ENCODE peak calls at places on chromosomes 13 and 19, in eight cellular contexts. Y is tibial artery; B is CD8-positive, alpha-beta T cell; E is MM.1S; O is right lobe of liver; A is body of pancreas; G is breast epithelium; U is GM23248. P is an unnamed sample.

GRCh38 chr19:48452656-48453480 is 2.5 kb upstream of the KCNJ14 start:
- DNase-seq in O (no peak), Y (no peak), U (no peak), A (no peak), E (no peak), B (no peak), G (no peak), P (no peak)

GRCh38 chr19:53422551-53422950 is 9.2 kb upstream of the ZNF761 start:
- DNase-seq in A (no peak), G (no peak), Y (no peak), O (no peak), U (no peak), B (no peak), E (no peak), P (no peak)

GRCh38 chr19:47631681-47632446 is 22.9 kb downstream of the BICRA start:
- DNase-seq in G (no peak), Y (no peak), O (no peak), A (no peak), B (no peak), U (peak), E (no peak), P (no peak)

GRCh38 chr19:54418030-54418929 is 3.0 kb downstream of the TTYH1 start:
- DNase-seq in G (no peak), E (no peak), A (no peak), B (no peak), Y (no peak), U (peak), O (no peak), P (no peak)

GRCh38 chr19:46365561-46365960 is 18.7 kb downstream of the PPP5C start:
- DNase-seq in B (no peak), O (no peak), Y (no peak), A (no peak), G (no peak), U (no peak), E (no peak), P (no peak)

GRCh38 chr13:75760182-75760981 is 124.3 kb downstream of the LMO7 start:
- DNase-seq in Y (no peak), U (peak), O (peak), A (peak), G (no peak), E (no peak), B (peak), P (peak)

GRCh38 chr19:49196527-49197240 is 39.1 kb downstream of the TRPM4 start:
- DNase-seq in A (no peak), B (no peak), O (no peak), Y (no peak), E (no peak), G (no peak), U (no peak), P (peak)

GRCh38 chr19:13774217-13775191 is at the start of gene C19orf53:
- DNase-seq in G (peak), B (peak), O (peak), Y (peak), A (peak), U (peak), E (peak), P (peak)

GRCh38 chr19:34962281-34962944 is 1.6 kb downstream of the ZNF792 start:
- DNase-seq in O (no peak), A (no peak), G (no peak), B (no peak), Y (no peak), E (no peak), U (no peak), P (no peak)

GRCh38 chr13:99124695-99125334 is 75.8 kb upstream of the UBAC2 start:
- DNase-seq in G (no peak), O (no peak), E (no peak), U (peak), B (peak), A (no peak), Y (no peak), P (no peak)

GRCh38 chr13:84524586-84524985 is 642.3 kb upstream of the SLITRK1 start:
- DNase-seq in O (no peak), G (no peak), U (no peak), Y (no peak), A (no peak), E (no peak), B (no peak), P (no peak)

GRCh38 chr19:17889609-17890214 is 18.0 kb downstream of the SLC5A5 start:
- DNase-seq in A (peak), B (no peak), U (peak), O (no peak), Y (no peak), E (no peak), G (no peak), P (no peak)

GRCh38 chr13:74751739-74752138 is 617.5 kb upstream of the KLF12 start:
- DNase-seq in O (no peak), B (no peak), A (no peak), G (no peak), E (no peak), Y (no peak), U (no peak), P (no peak)

GRCh38 chr19:33677745-33678426 is 56.1 kb downstream of the CHST8 start:
- DNase-seq in U (no peak), Y (peak), B (no peak), E (no peak), G (no peak), A (no peak), O (peak), P (no peak)

GRCh38 chr13:39499580-39499979 is 103.4 kb downstream of the LHFPL6 start:
- DNase-seq in G (no peak), U (no peak), O (no peak), A (no peak), B (no peak), Y (no peak), E (no peak), P (no peak)

GRCh38 chr19:19505669-19506326 is 9.6 kb downstream of the TSSK6 start:
- DNase-seq in A (no peak), B (no peak), O (no peak), U (no peak), Y (no peak), G (no peak), E (no peak), P (no peak)

GRCh38 chr19:48718711-48719231 is 754 bp downstream of the MAMSTR start:
- DNase-seq in Y (no peak), G (no peak), O (no peak), A (no peak), U (no peak), B (no peak), E (no peak), P (no peak)

DNA sequence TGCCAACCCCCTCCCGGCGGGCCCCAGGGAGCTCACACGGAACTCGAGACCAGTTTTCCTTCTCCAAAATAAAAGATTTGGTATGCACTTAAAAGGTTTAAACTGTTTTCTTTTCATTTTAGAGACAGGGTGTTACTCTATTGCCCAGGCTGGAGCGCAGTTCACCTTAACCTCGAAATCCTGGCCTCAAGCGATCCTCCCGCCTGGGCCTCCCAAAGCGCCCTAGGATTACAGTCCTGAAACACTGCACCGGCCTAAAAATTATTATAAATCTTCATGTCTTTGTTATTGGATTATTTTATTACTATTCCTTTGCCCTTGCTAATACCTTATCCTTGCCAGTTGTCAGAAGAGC is 553 bp upstream of the SLC7A1 start:
- DNase-seq in E (no peak), Y (no peak), U (no peak), B (no peak), G (no peak), A (no peak), O (no peak), P (no peak)
- H3K27ac ChIP-seq in E (no peak), Y (peak), U (peak), B (peak), G (peak), A (peak), O (no peak), P (peak)

DNA sequence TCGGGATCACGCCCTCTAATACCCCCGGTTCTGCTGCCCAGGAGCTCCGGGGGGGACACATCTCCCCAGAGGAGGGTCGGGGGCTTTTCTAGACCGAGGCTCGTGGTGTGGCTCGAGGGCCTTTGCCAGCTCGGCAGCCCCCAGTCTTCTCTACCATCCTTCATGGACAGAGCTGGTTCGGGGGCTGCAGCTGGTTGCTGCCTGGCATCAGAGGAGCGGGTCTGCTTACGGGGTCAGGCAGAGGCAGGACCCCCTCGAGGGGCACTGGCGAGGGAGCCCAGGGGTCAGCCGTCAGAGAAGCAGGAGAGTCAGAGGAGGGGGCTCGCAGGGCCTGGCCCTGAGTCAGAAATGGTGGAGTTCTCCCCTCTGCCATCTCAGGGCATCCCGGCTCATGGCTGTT is 123.5 kb downstream of the KDM4B start:
- DNase-seq in O (no peak), B (no peak), Y (no peak), G (no peak), U (no peak), A (no peak), E (no peak), P (no peak)
- H3K27ac ChIP-seq in O (no peak), B (no peak), Y (peak), G (peak), U (no peak), A (peak), E (no peak), P (peak)

GRCh38 chr13:106522898-106523525 is 12.4 kb downstream of the EFNB2 start:
- DNase-seq in E (no peak), A (no peak), U (no peak), Y (no peak), B (no peak), G (no peak), O (no peak), P (no peak)

GRCh38 chr13:106520205-106521004 is 15.1 kb downstream of the EFNB2 start:
- DNase-seq in U (peak), E (no peak), Y (no peak), A (no peak), B (no peak), O (no peak), G (no peak), P (no peak)

GRCh38 chr13:106523566-106523965 is 11.9 kb downstream of the EFNB2 start:
- DNase-seq in B (no peak), Y (no peak), O (no peak), E (no peak), G (no peak), A (no peak), U (no peak), P (no peak)

GRCh38 chr13:106522112-106522511 is 13.3 kb downstream of the EFNB2 start:
- DNase-seq in G (no peak), O (no peak), E (no peak), A (no peak), Y (no peak), B (no peak), U (no peak), P (no peak)

GRCh38 chr13:106521101-106521799 is 14.2 kb downstream of the EFNB2 start:
- DNase-seq in A (no peak), U (no peak), G (no peak), O (no peak), B (no peak), Y (no peak), E (no peak), P (no peak)
- H3K27ac ChIP-seq in A (no peak), U (no peak), G (no peak), O (no peak), B (no peak), Y (no peak), E (no peak), P (no peak)

GRCh38 chr19:29143183-29143582 is 69.8 kb downstream of the UQCRFS1 start:
- DNase-seq in G (no peak), B (no peak), U (no peak), O (no peak), E (no peak), Y (no peak), A (no peak), P (no peak)

GRCh38 chr19:29139227-29139626 is 73.7 kb downstream of the UQCRFS1 start:
- DNase-seq in G (no peak), Y (no peak), E (no peak), O (no peak), A (no peak), U (no peak), B (no peak), P (no peak)
- H3K27ac ChIP-seq in G (no peak), Y (no peak), E (no peak), O (no peak), A (no peak), U (no peak), B (no peak), P (no peak)

DNA sequence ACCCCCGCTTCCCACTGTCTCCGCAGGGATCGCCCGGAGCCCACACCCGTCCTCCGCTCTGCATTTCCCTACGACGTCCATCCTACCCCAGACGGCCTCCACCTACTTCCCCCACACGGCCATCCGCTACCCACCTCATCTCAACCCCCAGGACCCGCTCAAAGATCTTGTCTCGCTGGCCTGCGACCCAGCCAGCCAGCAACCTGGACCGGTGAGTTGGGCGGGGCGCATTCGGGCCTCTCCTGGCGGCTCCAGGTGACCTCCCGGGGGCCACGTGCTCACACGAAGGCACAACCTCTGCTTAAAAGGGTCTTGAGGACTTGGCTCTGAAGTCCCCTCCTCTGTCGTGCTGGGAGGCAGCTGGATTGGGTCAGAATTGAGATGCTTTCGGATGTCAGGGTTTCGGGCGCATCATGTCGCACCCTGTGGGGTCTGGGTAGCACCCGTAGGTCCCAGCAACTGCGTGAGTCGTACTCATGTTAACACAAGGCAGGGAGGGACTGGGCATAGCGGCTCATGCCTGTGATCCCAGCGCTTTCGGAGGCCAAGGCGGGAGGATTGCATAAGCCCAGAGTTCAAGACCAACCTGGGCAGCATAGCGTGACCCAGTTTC is 27.8 kb downstream of the SMIM24 start:
- DNase-seq in B (no peak), Y (no peak), U (no peak), G (no peak), A (no peak), E (no peak), O (no peak), P (no peak)
- H3K27ac ChIP-seq in B (no peak), Y (peak), U (peak), G (peak), A (no peak), E (no peak), O (no peak), P (no peak)

DNA sequence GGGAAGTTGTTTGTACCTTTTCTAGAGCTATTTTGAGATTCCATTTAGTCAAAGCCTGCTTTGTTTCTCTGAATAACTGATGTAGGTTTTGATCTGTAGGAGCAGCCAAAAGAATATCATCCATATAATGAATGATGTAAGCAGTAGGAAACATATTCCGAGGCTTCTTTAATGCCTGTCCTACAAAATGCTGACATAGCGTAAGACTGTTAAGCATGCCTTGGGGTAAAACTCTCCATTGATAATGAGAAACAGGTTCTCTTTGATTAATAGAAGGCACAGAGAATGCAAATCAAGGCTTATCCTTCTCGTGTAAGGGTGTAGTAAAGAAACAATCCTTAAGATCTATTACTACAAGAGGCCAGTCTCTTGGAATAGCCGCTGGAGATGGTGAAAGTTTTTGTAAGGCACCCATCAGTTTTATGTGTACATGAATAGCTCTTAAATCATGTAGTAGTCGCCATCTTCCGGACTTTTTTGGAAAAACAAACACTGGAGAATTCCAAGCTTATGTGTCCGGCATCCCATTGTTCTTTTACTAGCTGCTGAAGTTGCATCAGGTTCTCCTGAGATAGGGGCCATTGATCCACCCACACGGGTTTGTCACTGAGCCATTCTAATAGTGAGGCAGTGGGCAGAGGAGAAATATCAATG is 13.5 kb downstream of the FPR3 start:
- DNase-seq in U (peak), A (no peak), B (no peak), G (no peak), E (no peak), O (no peak), Y (no peak), P (peak)
- H3K27ac ChIP-seq in U (no peak), A (no peak), B (no peak), G (no peak), E (no peak), O (no peak), Y (no peak), P (no peak)

DNA sequence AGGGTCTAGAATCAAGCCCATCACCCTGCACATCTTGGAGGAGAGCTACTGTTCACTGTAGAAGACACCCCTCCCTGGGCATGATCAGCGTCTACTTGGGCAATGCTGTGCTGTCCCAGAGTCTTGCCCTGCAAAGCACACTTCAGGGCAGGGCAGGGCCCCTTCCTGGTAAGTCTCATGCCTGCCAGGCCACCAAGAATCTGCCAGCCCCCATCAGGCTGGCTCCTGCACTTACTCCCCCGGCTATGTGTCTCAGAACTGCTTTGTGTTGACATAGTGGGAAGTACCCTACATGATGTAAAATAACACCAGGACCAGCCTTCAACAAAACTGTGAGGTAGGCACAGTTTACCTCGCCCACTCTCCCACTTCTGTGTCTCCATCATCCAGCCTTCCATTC is 27.9 kb upstream of the ATP12A start:
- DNase-seq in Y (no peak), O (no peak), E (no peak), G (no peak), U (no peak), B (no peak), A (no peak), P (no peak)
- H3K27ac ChIP-seq in Y (no peak), O (no peak), E (no peak), G (no peak), U (no peak), B (no peak), A (no peak), P (no peak)

DNA sequence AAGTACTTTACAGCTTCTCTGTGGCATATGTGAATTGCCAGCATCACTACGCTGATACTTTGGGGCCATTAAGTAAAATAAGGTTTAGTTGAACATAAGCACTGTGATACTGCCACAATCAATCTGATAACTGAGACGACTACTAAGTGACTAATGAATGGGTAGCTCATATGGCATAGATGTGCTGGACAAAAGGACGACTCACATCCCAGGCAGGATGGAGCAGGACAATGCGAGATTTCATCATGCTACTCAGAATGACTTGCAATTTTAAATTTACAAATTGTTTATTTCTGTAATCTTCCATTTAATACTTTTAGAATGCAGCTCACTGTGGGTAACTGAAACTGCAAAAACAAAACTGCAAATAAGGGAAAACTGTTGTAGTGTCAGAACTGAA is 13.6 kb downstream of the CCDC122 start:
- DNase-seq in O (no peak), A (no peak), B (no peak), G (no peak), Y (no peak), E (no peak), U (peak), P (no peak)
- H3K27ac ChIP-seq in O (no peak), A (no peak), B (no peak), G (no peak), Y (no peak), E (no peak), U (peak), P (no peak)

DNA sequence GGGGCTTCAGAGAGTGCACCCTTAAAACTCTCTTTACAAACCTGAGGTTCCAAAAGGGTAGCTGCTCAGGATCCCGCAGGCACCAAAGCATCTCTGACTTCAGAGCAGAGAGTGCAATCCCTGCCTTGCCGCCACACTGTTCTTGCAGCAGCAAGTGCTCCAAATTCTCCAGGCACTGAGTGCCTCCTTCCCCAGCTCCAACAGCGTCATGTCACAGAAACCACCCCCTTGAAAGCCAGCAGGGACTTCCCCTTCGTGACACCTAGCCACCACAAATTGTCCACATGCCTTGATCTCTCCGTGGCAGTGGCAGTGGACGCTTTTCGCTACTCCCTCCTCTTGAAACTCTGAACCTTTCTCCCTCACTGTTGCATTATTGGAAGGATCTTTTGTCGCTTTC is 39.9 kb downstream of the MBNL2 start:
- DNase-seq in Y (no peak), U (no peak), G (no peak), O (no peak), A (no peak), B (no peak), E (no peak), P (no peak)
- H3K27ac ChIP-seq in Y (peak), U (no peak), G (peak), O (peak), A (peak), B (no peak), E (no peak), P (no peak)

GRCh38 chr19:31315621-31316011 is 33.6 kb downstream of the TSHZ3 start:
- DNase-seq in U (peak), E (no peak), G (no peak), B (no peak), A (no peak), Y (no peak), O (no peak), P (no peak)
- H3K27ac ChIP-seq in U (peak), E (no peak), G (no peak), B (no peak), A (no peak), Y (no peak), O (no peak), P (no peak)

P was measured in prostate gland.